ENCODE peak calls at places on chromosomes 3 and 15, in seven cellular contexts. B is IMR-90, N is neuronal stem cell, Y is mesendoderm, S is H9, I is H1, U is mesenchymal stem cell. R is an unnamed sample.
A peak's percentile ranks its signal among the peaks of the same experiment; 100 is the strongest.

GRCh38 chr3:178966299-178967183 is 105.1 kb downstream of the ZMAT3 start:
- DNase-seq in I (no peak), B (peak; percentile 37), U (peak; percentile 53), N (no peak), S (no peak), Y (peak; percentile 21), R (no peak)

GRCh38 chr3:14803101-14803980 is 15.4 kb upstream of the FGD5 start:
- DNase-seq in S (no peak), N (no peak), I (no peak), Y (no peak), B (no peak), U (no peak), R (no peak)

GRCh38 chr3:195103623-195104022 is 167.3 kb downstream of the XXYLT1 start:
- DNase-seq in N (no peak), B (no peak), Y (no peak), S (no peak), U (peak; percentile 11), I (no peak), R (no peak)

GRCh38 chr3:78634316-78634715 is 1133.5 kb downstream of the ROBO1 start:
- DNase-seq in I (no peak), S (no peak), B (peak; percentile 14), Y (no peak), U (no peak), N (no peak), R (no peak)

GRCh38 chr15:79311901-79312553 is 1.1 kb downstream of the TMED3 start:
- DNase-seq in S (no peak), I (no peak), N (no peak), Y (no peak), B (no peak), U (peak; percentile 17), R (no peak)

GRCh38 chr3:152909180-152909883 is 74.4 kb downstream of the P2RY1 start:
- DNase-seq in Y (peak; percentile 2), U (peak; percentile 23), N (no peak), I (no peak), B (peak; percentile 0), S (no peak), R (no peak)

GRCh38 chr15:63856711-63857458 is 23.1 kb upstream of the HERC1 start:
- DNase-seq in B (peak; percentile 62), I (no peak), S (no peak), Y (peak; percentile 74), U (peak; percentile 16), N (no peak), R (peak; percentile 94)

GRCh38 chr3:66499881-66500574 is 794 bp downstream of the LRIG1 start:
- DNase-seq in B (peak; percentile 43), Y (no peak), N (no peak), S (no peak), U (peak; percentile 28), I (peak; percentile 62), R (peak; percentile 28)

GRCh38 chr15:31280037-31280830 is 46.4 kb upstream of the KLF13 start:
- DNase-seq in U (no peak), I (peak; percentile 43), N (no peak), Y (no peak), B (no peak), S (peak; percentile 29), R (no peak)

GRCh38 chr3:125594581-125595011 is 701 bp downstream of the OSBPL11 start:
- DNase-seq in Y (peak; percentile 30), B (peak; percentile 22), U (no peak), I (no peak), S (no peak), N (no peak), R (peak; percentile 26)

GRCh38 chr3:123070471-123070870 is 3.6 kb downstream of the PDIA5 start:
- DNase-seq in U (no peak), I (no peak), N (no peak), B (no peak), S (peak; percentile 28), Y (no peak), R (no peak)

DNA sequence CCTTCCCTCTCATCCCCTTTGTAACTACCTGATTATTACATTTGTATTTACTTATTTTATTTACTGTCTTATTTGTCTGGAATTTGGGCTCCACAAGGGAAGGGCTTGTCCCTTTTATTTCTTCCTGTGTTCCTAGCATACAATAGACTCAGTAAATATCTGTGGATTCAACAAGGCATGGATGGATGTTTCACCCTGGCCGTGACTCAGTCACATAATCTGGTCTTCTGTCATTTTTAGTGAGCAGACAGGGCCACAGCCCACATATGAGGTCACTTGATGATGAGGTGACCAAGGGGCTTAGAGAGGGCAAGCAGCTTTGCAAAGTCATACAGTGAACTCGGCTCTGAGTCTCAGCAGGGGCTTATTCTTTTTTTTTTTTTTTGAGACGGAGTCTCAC is 7.8 kb upstream of the DAG1 start:
- DNase-seq in S (no peak), N (no peak), I (no peak), Y (peak; percentile 78), U (peak; percentile 73), B (peak; percentile 67), R (peak; percentile 93)
- H3K27ac ChIP-seq in S (peak overlapping the region; percentile 27), N (peak overlapping the region; percentile 93), I (peak overlapping the region; percentile 89), Y (peak overlapping the region; percentile 81), U (no peak overlapping the region), B (no peak overlapping the region), R (peak overlapping the region; percentile 98)

GRCh38 chr3:170211668-170212067 is 10.6 kb upstream of the PRKCI start:
- DNase-seq in N (no peak), B (no peak), S (no peak), U (no peak), Y (no peak), I (no peak), R (no peak)
- H3K18ac ChIP-seq in N (no peak overlapping the region), B (no peak overlapping the region), S (no peak overlapping the region), U (no peak overlapping the region), Y (no peak overlapping the region), I (no peak overlapping the region), R (no peak overlapping the region)

DNA sequence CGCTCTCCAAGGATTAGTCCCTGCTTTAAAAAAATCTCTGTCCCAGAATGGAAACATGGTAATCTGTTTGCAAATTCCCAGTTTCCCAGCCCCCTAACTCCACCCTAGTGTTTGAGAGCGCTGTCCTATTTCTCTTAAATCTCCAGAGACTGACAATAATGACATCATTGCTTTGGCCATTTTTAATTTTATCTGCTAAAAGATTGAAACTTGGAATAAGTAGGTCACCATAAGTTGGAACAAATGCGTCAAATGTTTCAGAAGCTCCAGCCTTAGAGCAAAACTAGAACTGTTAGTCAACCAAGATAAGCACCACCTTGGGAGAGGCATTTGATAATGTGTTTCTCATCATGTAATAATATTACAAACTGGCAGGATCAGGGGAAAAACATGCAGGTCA is 25.7 kb upstream of the MB21D2 start:
- DNase-seq in B (no peak), I (no peak), U (no peak), S (no peak), Y (no peak), N (no peak), R (peak; percentile 38)
- H4K8ac ChIP-seq in B (no peak overlapping the region), I (no peak overlapping the region), U (no peak overlapping the region), S (no peak overlapping the region), Y (no peak overlapping the region), N (no peak overlapping the region), R (no peak overlapping the region)

DNA sequence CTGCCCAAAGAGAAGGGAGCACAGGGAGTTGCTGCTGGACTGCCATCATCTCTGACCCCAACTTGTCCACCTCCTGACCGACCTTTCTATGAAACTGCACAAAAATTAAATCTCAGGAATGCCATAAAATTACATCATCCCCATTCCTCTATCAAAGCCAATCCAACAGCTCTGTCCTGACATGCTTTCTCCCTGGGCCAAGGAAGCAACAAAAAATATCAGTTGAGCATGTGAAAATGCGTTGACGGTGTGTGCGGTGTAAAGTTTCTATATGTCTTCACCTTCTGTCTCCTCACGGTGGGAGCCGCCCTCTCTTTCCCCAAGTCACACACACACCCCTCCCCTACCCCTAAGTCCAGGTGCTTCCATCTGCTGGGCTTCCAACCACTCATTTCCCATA is 3.6 kb upstream of the ZNF774 start:
- DNase-seq in I (no peak), B (no peak), S (no peak), Y (no peak), N (no peak), U (no peak), R (no peak)
- H3K27ac ChIP-seq in I (no peak overlapping the region), B (no peak overlapping the region), S (no peak overlapping the region), Y (no peak overlapping the region), N (no peak overlapping the region), U (no peak overlapping the region), R (no peak overlapping the region)

DNA sequence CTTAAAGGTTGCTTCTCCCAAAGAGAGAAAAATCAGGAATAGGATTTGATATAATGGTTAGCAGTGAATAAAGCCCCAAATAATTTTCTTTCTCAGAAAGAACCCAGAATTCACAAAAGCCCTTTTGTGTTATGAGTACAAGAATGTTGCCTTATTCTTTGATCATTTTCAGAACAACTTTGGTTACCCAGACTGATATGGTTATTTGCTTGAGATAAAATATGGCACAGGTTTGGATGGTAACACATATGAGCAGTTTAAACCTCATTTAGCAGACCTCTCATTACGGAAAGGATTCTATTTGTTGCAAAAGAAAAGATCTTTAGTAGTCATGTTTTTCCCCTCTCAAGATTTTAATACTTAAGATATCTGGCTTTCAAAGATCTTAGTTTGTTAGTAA is 104.8 kb upstream of the MEX3B start:
- DNase-seq in U (no peak), Y (no peak), B (no peak), N (no peak), I (no peak), S (no peak), R (no peak)
- H3K18ac ChIP-seq in U (no peak overlapping the region), Y (no peak overlapping the region), B (no peak overlapping the region), N (no peak overlapping the region), I (no peak overlapping the region), S (no peak overlapping the region), R (no peak overlapping the region)

DNA sequence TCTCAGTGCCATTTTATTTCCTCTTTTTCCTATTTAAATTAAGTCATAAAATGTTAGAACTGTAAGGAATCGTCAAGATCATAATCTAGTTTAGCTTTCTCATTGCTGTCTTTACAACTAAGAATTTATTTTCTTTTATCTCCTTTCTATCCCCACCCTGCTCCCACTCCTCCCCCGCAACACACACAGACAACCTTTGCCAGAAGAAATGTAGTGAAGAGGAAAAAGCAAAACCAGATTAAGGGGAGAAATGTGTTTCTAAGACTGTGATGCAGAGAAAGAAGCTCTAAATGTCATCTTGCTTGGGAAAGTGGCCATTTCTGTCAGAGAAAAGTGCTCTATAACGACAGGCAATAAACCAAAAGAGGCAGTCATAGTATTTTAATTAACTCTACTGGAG is 78.3 kb upstream of the MLF1 start:
- DNase-seq in S (no peak), U (no peak), I (no peak), Y (no peak), B (no peak), N (no peak), R (no peak)
- H4K8ac ChIP-seq in S (no peak overlapping the region), U (no peak overlapping the region), I (no peak overlapping the region), Y (no peak overlapping the region), B (no peak overlapping the region), N (no peak overlapping the region), R (no peak overlapping the region)